ENCODE peak calls at places on chromosome 2, in ten cellular contexts. E is NT2/D1, J is kidney, Z is mesendoderm, M is IMR-90, Q is HCT116, H is GM23248, W is adipocyte, C is fibroblast of lung, I is mesenchymal stem cell. L is an unnamed sample.

GRCh38 chr2:71552356-71552755 is 99.0 kb downstream of the DYSF start:
- DNase-seq in E (no peak), J (peak), Z (no peak), M (no peak), Q (no peak), H (no peak), W (no peak), C (no peak), I (no peak), L (no peak)

GRCh38 chr2:179129574-179130238 is 79.8 kb upstream of the CCDC141 start:
- DNase-seq in E (peak), J (no peak), Z (peak), M (peak), Q (no peak), H (peak), W (peak), C (peak), I (peak), L (peak)

GRCh38 chr2:58870704-58871103 is 629.6 kb upstream of the FANCL start:
- DNase-seq in E (no peak), J (no peak), Z (peak), M (peak), Q (peak), H (peak), W (no peak), C (no peak), I (no peak), L (no peak)

GRCh38 chr2:88187038-88187676 is 17.0 kb downstream of the THNSL2 start:
- DNase-seq in E (peak), J (no peak), Z (peak), M (peak), Q (peak), H (peak), W (peak), C (peak), I (peak), L (peak)

GRCh38 chr2:180474716-180475115 is 467.6 kb upstream of the CWC22 start:
- DNase-seq in E (no peak), J (no peak), Z (no peak), M (no peak), Q (no peak), H (no peak), W (no peak), C (no peak), I (no peak), L (no peak)

GRCh38 chr2:151395509-151396374 is 14.0 kb upstream of the RIF1 start:
- DNase-seq in E (no peak), J (no peak), Z (peak), M (no peak), Q (no peak), H (no peak), W (no peak), C (no peak), I (no peak), L (no peak)

GRCh38 chr2:159035790-159036411 is 67.5 kb downstream of the TANC1 start:
- DNase-seq in E (peak), J (no peak), Z (peak), M (peak), Q (peak), H (peak), W (no peak), C (peak), I (peak), L (peak)

GRCh38 chr2:188291142-188291616 is 495 bp upstream of the GULP1 start:
- DNase-seq in E (no peak), J (no peak), Z (peak), M (peak), Q (no peak), H (peak), W (peak), C (peak), I (peak), L (no peak)

GRCh38 chr2:239905306-239905705 is 119.8 kb downstream of the NDUFA10 start:
- DNase-seq in E (no peak), J (no peak), Z (no peak), M (no peak), Q (no peak), H (no peak), W (no peak), C (no peak), I (no peak), L (no peak)

GRCh38 chr2:45567974-45568789 is 42.9 kb downstream of the SRBD1 start:
- DNase-seq in E (no peak), J (no peak), Z (peak), M (peak), Q (no peak), H (no peak), W (no peak), C (peak), I (peak), L (peak)
- H3K9ac ChIP-seq in E (no peak), J (no peak), Z (no peak), M (no peak), Q (no peak), H (no peak), W (no peak), C (no peak), I (no peak), L (peak)

GRCh38 chr2:98730053-98730850 is 680 bp downstream of the MGAT4A start:
- DNase-seq in E (no peak), J (peak), Z (peak), M (no peak), Q (no peak), H (peak), W (peak), C (no peak), I (no peak), L (peak)
- H3K9ac ChIP-seq in E (peak), J (peak), Z (peak), M (no peak), Q (peak), H (no peak), W (peak), C (no peak), I (no peak), L (peak)

DNA sequence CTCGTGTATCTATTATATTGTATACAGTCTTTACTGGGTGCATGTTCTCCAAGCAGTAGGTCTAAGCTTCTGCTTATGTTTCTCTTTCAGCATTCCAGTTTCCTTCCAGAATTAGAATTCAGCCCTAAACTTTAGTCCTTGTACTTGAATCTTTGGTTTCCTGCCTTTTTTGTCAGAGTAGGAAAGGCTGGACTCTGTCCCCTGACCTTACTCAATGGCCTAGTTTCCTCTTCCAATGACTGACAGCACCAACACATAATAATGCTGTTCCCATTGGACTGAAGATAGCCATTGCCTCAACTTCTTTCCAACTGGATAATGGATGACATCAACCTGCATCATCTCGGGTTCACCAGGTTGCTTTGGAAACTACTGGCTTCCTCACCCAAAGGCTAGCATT is 217.0 kb downstream of the FIGN start:
- DNase-seq in E (no peak), J (no peak), Z (no peak), M (no peak), Q (no peak), H (no peak), W (no peak), C (no peak), I (no peak), L (no peak)
- H3K9ac ChIP-seq in E (no peak), J (no peak), Z (no peak), M (no peak), Q (no peak), H (no peak), W (no peak), C (no peak), I (no peak), L (no peak)

DNA sequence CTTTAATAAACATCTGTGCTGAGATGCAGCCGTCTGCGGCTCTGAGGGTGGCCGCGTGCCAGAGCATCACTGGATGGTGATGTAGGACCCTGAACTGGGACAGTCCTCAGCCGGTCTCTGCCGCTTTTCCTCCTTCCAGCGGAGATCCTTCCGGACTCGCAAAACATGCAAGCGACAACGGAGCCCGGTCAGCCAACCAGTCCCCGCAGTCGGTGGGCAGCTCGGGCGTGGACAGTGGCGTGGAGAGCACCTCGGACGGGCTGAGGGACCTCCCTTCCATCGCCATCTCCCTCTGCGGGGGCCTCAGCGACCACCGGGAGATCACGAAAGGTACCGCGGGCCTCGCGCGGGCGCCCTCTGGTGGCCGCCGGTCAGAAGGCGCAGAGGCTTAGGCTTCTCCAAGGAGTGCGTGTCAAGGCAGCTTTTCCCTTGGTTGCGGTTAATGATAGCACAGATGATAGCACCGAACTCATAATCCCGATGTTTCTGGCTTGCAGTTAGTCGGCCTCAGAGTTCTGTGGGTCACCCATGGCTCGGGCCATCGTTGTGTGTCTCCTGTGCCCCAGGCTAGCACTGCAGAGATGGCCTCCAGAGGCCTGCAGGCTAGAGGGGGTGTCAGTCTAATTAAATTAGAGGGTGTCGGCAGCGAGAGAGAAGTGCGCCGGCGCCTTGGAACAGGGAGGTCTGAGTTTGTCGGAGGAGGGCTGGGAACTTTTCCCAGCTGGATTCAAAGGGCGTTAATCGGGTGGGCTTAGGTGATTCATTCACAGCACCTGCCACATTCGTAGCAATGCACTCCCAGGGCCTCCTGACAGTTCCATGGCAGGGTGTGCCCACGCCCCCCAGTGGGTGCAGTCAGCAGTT is 38.5 kb downstream of the LPIN1 start:
- DNase-seq in E (peak), J (no peak), Z (peak), M (peak), Q (no peak), H (peak), W (peak), C (peak), I (peak), L (peak)
- H3K9ac ChIP-seq in E (no peak), J (no peak), Z (peak), M (no peak), Q (no peak), H (peak), W (no peak), C (no peak), I (peak), L (no peak)

DNA sequence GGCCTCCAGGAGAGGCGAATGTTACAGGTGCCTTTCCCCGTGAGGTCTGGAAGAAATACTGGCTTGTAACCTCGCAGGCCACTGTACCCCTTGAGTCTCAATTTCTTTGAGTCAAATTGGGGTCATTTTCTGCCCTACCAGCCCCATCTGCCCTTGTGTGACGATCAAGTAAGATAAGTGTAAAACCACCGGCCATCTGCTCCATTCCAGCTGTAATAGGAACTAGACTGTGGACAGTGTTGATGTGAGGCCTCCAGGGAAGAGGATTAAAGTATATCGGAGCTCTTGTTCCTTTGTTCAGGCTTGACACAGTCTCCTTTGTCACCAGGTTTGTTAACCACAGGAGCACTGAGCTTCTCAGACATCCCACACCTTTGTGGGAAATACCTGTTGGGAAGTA is 65.6 kb downstream of the MRPS9 start:
- DNase-seq in E (no peak), J (no peak), Z (no peak), M (no peak), Q (no peak), H (no peak), W (no peak), C (peak), I (no peak), L (no peak)
- H3K9ac ChIP-seq in E (no peak), J (no peak), Z (no peak), M (no peak), Q (no peak), H (no peak), W (no peak), C (no peak), I (no peak), L (no peak)

DNA sequence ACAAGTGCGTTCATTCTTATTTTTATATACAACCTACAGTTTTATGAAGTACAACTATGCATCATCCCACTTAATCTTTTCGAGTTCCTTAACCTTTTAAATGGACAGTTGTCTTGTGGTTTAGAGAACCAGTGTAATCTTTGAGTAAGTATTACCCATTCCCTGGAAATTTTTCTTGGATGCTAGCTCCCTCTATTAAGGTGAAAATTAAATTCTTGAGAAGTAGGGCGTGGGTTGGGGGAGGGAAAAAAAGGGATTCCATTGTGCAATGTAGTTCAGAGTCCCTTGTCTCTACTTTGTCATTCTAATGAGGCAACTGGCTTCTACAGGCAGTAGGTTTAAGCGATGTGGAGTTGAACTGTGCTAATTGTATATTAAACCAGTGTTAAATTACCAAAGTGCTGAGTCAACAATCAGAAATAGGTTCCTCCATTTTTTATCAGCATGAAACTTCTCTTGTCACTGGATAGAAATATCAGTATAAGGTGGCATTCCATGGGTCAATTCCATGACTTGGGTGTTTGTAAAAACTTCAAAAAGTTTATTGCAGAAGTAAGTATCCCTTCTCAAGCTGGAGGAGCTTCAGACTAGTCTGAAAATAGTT is 143.8 kb upstream of the EPHA4 start:
- DNase-seq in E (no peak), J (no peak), Z (no peak), M (no peak), Q (no peak), H (peak), W (no peak), C (peak), I (no peak), L (no peak)
- H3K9ac ChIP-seq in E (no peak), J (no peak), Z (no peak), M (no peak), Q (no peak), H (no peak), W (no peak), C (no peak), I (peak), L (no peak)

DNA sequence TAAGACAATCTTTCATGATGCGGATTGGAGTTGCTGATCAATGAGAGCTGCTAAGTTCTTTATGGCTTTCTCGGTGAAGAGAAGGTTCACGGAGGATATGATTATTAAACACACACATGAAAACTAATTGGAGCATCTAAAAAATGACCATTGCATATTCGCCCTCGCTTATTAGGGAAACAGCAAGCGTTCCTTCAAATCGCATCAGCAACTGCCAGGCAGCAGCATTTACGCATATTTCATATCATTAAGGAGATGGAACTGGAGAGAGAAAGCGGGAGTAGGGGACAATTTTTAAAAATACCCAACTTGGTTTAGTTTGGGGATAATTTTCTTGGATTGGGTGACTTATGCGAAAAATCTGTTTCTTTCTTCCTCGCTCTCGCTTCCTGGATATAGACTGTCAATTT is 693 bp downstream of the EML6 start:
- DNase-seq in E (no peak), J (no peak), Z (no peak), M (no peak), Q (no peak), H (peak), W (peak), C (no peak), I (peak), L (no peak)
- H3K9ac ChIP-seq in E (peak), J (peak), Z (peak), M (peak), Q (peak), H (peak), W (peak), C (peak), I (peak), L (peak)

GRCh38 chr2:64650257-64650656 is 3.5 kb downstream of the SERTAD2 start:
- DNase-seq in E (no peak), J (no peak), Z (no peak), M (no peak), Q (no peak), H (no peak), W (no peak), C (no peak), I (no peak), L (no peak)

GRCh38 chr2:64649013-64649484 is 4.7 kb downstream of the SERTAD2 start:
- DNase-seq in E (no peak), J (no peak), Z (no peak), M (no peak), Q (no peak), H (no peak), W (no peak), C (no peak), I (no peak), L (no peak)

GRCh38 chr2:64650722-64651338 is 2.9 kb downstream of the SERTAD2 start:
- DNase-seq in E (no peak), J (no peak), Z (no peak), M (no peak), Q (no peak), H (no peak), W (no peak), C (no peak), I (no peak), L (no peak)

GRCh38 chr2:64651590-64651989 is 2.1 kb downstream of the SERTAD2 start:
- DNase-seq in E (no peak), J (no peak), Z (no peak), M (no peak), Q (no peak), H (no peak), W (no peak), C (no peak), I (no peak), L (no peak)

DNA sequence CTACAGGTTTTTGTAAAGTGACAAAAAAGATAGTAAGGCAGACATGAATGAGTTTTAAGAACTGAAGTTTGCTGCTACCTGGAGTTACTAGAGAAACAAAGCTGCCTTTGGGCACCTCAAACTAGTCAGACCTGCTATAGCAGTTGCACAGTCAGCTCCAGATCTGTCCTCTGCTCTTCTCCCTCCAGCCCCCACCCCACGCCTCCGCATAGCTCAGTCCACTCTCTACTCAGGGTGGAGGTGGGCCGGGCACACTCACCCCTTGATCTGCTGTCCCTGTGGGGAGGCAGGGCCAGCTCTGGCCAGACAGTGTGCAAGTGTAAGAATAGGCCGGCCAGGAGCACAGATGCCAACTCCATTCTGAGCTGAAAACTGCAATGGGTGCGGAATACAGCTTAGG is 4.1 kb downstream of the SERTAD2 start:
- DNase-seq in E (no peak), J (peak), Z (no peak), M (no peak), Q (no peak), H (peak), W (no peak), C (no peak), I (no peak), L (no peak)
- H3K9ac ChIP-seq in E (no peak), J (no peak), Z (peak), M (no peak), Q (peak), H (peak), W (peak), C (no peak), I (peak), L (no peak)

L was measured in DND-41.